ENCODE peak calls at places on chromosomes 6 and 20, in five cellular contexts. O is astrocyte; F is effector memory CD8-positive, alpha-beta T cell; Z is fibroblast of pulmonary artery; C is CD8-positive, alpha-beta memory T cell. D is an unnamed sample.
A peak's percentile ranks its signal among the peaks of the same experiment; 100 is the strongest.

GRCh38 chr6:112503210-112503609 is 156.1 kb downstream of the RFPL4B start:
- DNase-seq in O (peak; percentile 36), F (no peak), Z (no peak), C (no peak), D (no peak)

GRCh38 chr6:104240865-104241264 is 618.9 kb downstream of the HACE1 start:
- DNase-seq in O (no peak), F (no peak), Z (no peak), C (no peak), D (no peak)

GRCh38 chr6:132669690-132670291 is 10.8 kb upstream of the TAAR1 start:
- DNase-seq in O (no peak), F (peak; percentile 2), Z (peak; percentile 75), C (peak; percentile 30), D (peak; percentile 38)

GRCh38 chr6:140908505-140908904 is 1224.2 kb upstream of the GJE1 start:
- DNase-seq in O (no peak), F (no peak), Z (no peak), C (no peak), D (no peak)

GRCh38 chr6:162509821-162510220 is 217.7 kb downstream of the PRKN start:
- DNase-seq in O (no peak), F (no peak), Z (no peak), C (no peak), D (no peak)

GRCh38 chr20:48066256-48066655 is 281.0 kb upstream of the SULF2 start:
- DNase-seq in O (peak; percentile 77), F (no peak), Z (peak; percentile 81), C (no peak), D (peak; percentile 50)

GRCh38 chr20:47493175-47493953 is 8.3 kb upstream of the NCOA3 start:
- DNase-seq in O (peak; percentile 63), F (peak; percentile 17), Z (peak; percentile 89), C (no peak), D (peak; percentile 87)

GRCh38 chr6:5481024-5481423 is 219.7 kb downstream of the FARS2 start:
- DNase-seq in O (no peak), F (no peak), Z (no peak), C (no peak), D (no peak)

GRCh38 chr6:167998206-167998605 is 735 bp downstream of the KIF25 start:
- DNase-seq in O (no peak), F (no peak), Z (no peak), C (no peak), D (no peak)

GRCh38 chr6:98831057-98832031 is 3.0 kb upstream of the POU3F2 start:
- DNase-seq in O (no peak), F (no peak), Z (no peak), C (no peak), D (no peak)